ENCODE peak calls at places on chromosomes 12 and 14, in seven cellular contexts. M is ACHN; J is stimulated activated CD4-positive, alpha-beta T cell treated with anti-CD3 and anti-CD28 coated beads, Interleukin-1b, Interleukin-23, amount 100 ng/mL, for 1 hour; W is neuronal stem cell; F is foreskin fibroblast; E is NCI-H1092 treated with DMSO at 0.1 percent for 48 hours; I is NCI-H748 treated with DMSO at 0.1 percent for 48 hours. Y is an unnamed sample.

GRCh38 chr12:65965358-65965757 is 141.1 kb downstream of the HMGA2 start:
- DNase-seq in M (no peak), J (no peak), W (no peak), F (peak; percentile 60), E (no peak), I (no peak), Y (no peak)

GRCh38 chr12:114904254-114905003 is 220.5 kb upstream of the TBX3 start:
- DNase-seq in M (no peak), J (no peak), W (no peak), F (peak; percentile 87), E (no peak), I (no peak), Y (no peak)

GRCh38 chr14:53952533-53952932 is 4.1 kb downstream of the BMP4 start:
- DNase-seq in M (no peak), J (no peak), W (no peak), F (peak; percentile 34), E (no peak), I (no peak), Y (no peak)

GRCh38 chr14:77076118-77076631 is 21.9 kb upstream of the CIPC start:
- DNase-seq in M (no peak), J (no peak), W (peak; percentile 37), F (peak; percentile 76), E (no peak), I (no peak), Y (no peak)

GRCh38 chr14:50607181-50607580 is 47.2 kb downstream of the ATL1 start:
- DNase-seq in M (no peak), J (no peak), W (no peak), F (peak; percentile 63), E (no peak), I (no peak), Y (no peak)

GRCh38 chr12:2759733-2760132 is 35.0 kb upstream of the FKBP4 start:
- DNase-seq in M (no peak), J (no peak), W (no peak), F (no peak), E (no peak), I (no peak), Y (no peak)

GRCh38 chr14:101878222-101879211 is 85.9 kb upstream of the DYNC1H1 start:
- DNase-seq in M (no peak), J (no peak), W (no peak), F (no peak), E (no peak), I (no peak), Y (no peak)

GRCh38 chr14:69235708-69236107 is 24.2 kb upstream of the GALNT16 start:
- DNase-seq in M (no peak), J (no peak), W (no peak), F (no peak), E (no peak), I (no peak), Y (no peak)

GRCh38 chr12:120584343-120585149 is 3.3 kb upstream of the POP5 start:
- DNase-seq in M (peak; percentile 74), J (no peak), W (peak; percentile 71), F (peak; percentile 58), E (no peak), I (no peak), Y (peak; percentile 41)

GRCh38 chr14:78010688-78011087 is 159.5 kb upstream of the NRXN3 start:
- DNase-seq in M (peak; percentile 12), J (no peak), W (no peak), F (peak; percentile 36), E (no peak), I (no peak), Y (peak; percentile 89)

GRCh38 chr12:65856521-65856920 is 32.2 kb downstream of the HMGA2 start:
- DNase-seq in M (no peak), J (no peak), W (no peak), F (no peak), E (no peak), I (no peak), Y (no peak)

GRCh38 chr14:93963692-93964091 is 12.7 kb downstream of the ASB2 start:
- DNase-seq in M (no peak), J (no peak), W (no peak), F (no peak), E (no peak), I (no peak), Y (no peak)

GRCh38 chr12:93624595-93625294 is 52.3 kb downstream of the SOCS2 start:
- DNase-seq in M (peak; percentile 95), J (no peak), W (no peak), F (peak; percentile 90), E (no peak), I (no peak), Y (peak; percentile 88)

GRCh38 chr12:51529586-51529985 is 61.4 kb upstream of the SCN8A start:
- DNase-seq in M (no peak), J (no peak), W (no peak), F (no peak), E (no peak), I (no peak), Y (no peak)

GRCh38 chr12:100987552-100988277 is 193.1 kb downstream of the ANO4 start:
- DNase-seq in M (peak; percentile 81), J (no peak), W (peak; percentile 31), F (peak; percentile 66), E (no peak), I (no peak), Y (peak; percentile 45)

Y was measured in RKO.